ENCODE peak calls at places on chromosome 3, in eight cellular contexts. One of them, this sample, is unnamed.

GRCh38 chr3:64595253-64595694 is 92.5 kb downstream of the ADAMTS9 start:
- DNase-seq in cardiac fibroblast: peak
- DNase-seq in RWPE2: no peak
- DNase-seq in progenitor cell of endocrine pancreas: no peak
- DNase-seq in A549: no peak
- DNase-seq in fibroblast of pulmonary artery: peak
- DNase-seq in GM20000: no peak
- DNase-seq in neural crest cell: no peak
- DNase-seq in this sample: no peak

GRCh38 chr3:38015984-38016383 is 13.5 kb downstream of the PLCD1 start:
- DNase-seq in cardiac fibroblast: no peak
- DNase-seq in RWPE2: no peak
- DNase-seq in progenitor cell of endocrine pancreas: no peak
- DNase-seq in A549: no peak
- DNase-seq in fibroblast of pulmonary artery: no peak
- DNase-seq in GM20000: no peak
- DNase-seq in neural crest cell: no peak
- DNase-seq in this sample: no peak

GRCh38 chr3:80357761-80358160 is 590.0 kb upstream of the ROBO1 start:
- DNase-seq in cardiac fibroblast: no peak
- DNase-seq in RWPE2: no peak
- DNase-seq in progenitor cell of endocrine pancreas: no peak
- DNase-seq in A549: no peak
- DNase-seq in fibroblast of pulmonary artery: no peak
- DNase-seq in GM20000: no peak
- DNase-seq in neural crest cell: no peak
- DNase-seq in this sample: no peak

GRCh38 chr3:120450261-120450913 is 405 bp downstream of the FSTL1 start:
- DNase-seq in cardiac fibroblast: no peak
- DNase-seq in RWPE2: no peak
- DNase-seq in progenitor cell of endocrine pancreas: no peak
- DNase-seq in A549: peak
- DNase-seq in fibroblast of pulmonary artery: peak
- DNase-seq in GM20000: peak
- DNase-seq in neural crest cell: peak
- DNase-seq in this sample: peak

GRCh38 chr3:13723676-13724207 is 156.1 kb downstream of the WNT7A start:
- DNase-seq in cardiac fibroblast: no peak
- DNase-seq in RWPE2: no peak
- DNase-seq in progenitor cell of endocrine pancreas: no peak
- DNase-seq in A549: no peak
- DNase-seq in fibroblast of pulmonary artery: no peak
- DNase-seq in GM20000: no peak
- DNase-seq in neural crest cell: no peak
- DNase-seq in this sample: no peak

GRCh38 chr3:123705886-123706285 is 121.0 kb upstream of the HACD2 start:
- DNase-seq in cardiac fibroblast: no peak
- DNase-seq in RWPE2: no peak
- DNase-seq in progenitor cell of endocrine pancreas: no peak
- DNase-seq in A549: no peak
- DNase-seq in fibroblast of pulmonary artery: no peak
- DNase-seq in GM20000: no peak
- DNase-seq in neural crest cell: no peak
- DNase-seq in this sample: no peak

GRCh38 chr3:116093374-116093773 is 351.9 kb downstream of the LSAMP start:
- DNase-seq in cardiac fibroblast: no peak
- DNase-seq in RWPE2: no peak
- DNase-seq in progenitor cell of endocrine pancreas: no peak
- DNase-seq in A549: no peak
- DNase-seq in fibroblast of pulmonary artery: no peak
- DNase-seq in GM20000: no peak
- DNase-seq in neural crest cell: no peak
- DNase-seq in this sample: no peak

GRCh38 chr3:189269356-189269755 is 97.6 kb downstream of the TPRG1 start:
- DNase-seq in cardiac fibroblast: peak
- DNase-seq in RWPE2: no peak
- DNase-seq in progenitor cell of endocrine pancreas: no peak
- DNase-seq in A549: no peak
- DNase-seq in fibroblast of pulmonary artery: no peak
- DNase-seq in GM20000: no peak
- DNase-seq in neural crest cell: no peak
- DNase-seq in this sample: no peak

GRCh38 chr3:88195951-88196434 is 46.2 kb downstream of the C3orf38 start:
- DNase-seq in cardiac fibroblast: peak
- DNase-seq in RWPE2: no peak
- DNase-seq in progenitor cell of endocrine pancreas: no peak
- DNase-seq in A549: no peak
- DNase-seq in fibroblast of pulmonary artery: peak
- DNase-seq in GM20000: no peak
- DNase-seq in neural crest cell: no peak
- DNase-seq in this sample: no peak

GRCh38 chr3:12328132-12328915 is 39.5 kb downstream of the PPARG start:
- DNase-seq in cardiac fibroblast: no peak
- DNase-seq in RWPE2: no peak
- DNase-seq in progenitor cell of endocrine pancreas: no peak
- DNase-seq in A549: no peak
- DNase-seq in fibroblast of pulmonary artery: no peak
- DNase-seq in GM20000: no peak
- DNase-seq in neural crest cell: no peak
- DNase-seq in this sample: no peak

GRCh38 chr3:107684431-107684925 is 161.7 kb downstream of the BBX start:
- DNase-seq in cardiac fibroblast: no peak
- DNase-seq in RWPE2: no peak
- DNase-seq in progenitor cell of endocrine pancreas: no peak
- DNase-seq in A549: no peak
- DNase-seq in fibroblast of pulmonary artery: peak
- DNase-seq in GM20000: no peak
- DNase-seq in neural crest cell: no peak
- DNase-seq in this sample: no peak

GRCh38 chr3:107685383-107685782 is 162.6 kb downstream of the BBX start:
- DNase-seq in cardiac fibroblast: no peak
- DNase-seq in RWPE2: no peak
- DNase-seq in progenitor cell of endocrine pancreas: no peak
- DNase-seq in A549: no peak
- DNase-seq in fibroblast of pulmonary artery: no peak
- DNase-seq in GM20000: no peak
- DNase-seq in neural crest cell: no peak
- DNase-seq in this sample: no peak

GRCh38 chr3:107680698-107681097 is 157.9 kb downstream of the BBX start:
- DNase-seq in cardiac fibroblast: peak
- DNase-seq in RWPE2: no peak
- DNase-seq in progenitor cell of endocrine pancreas: no peak
- DNase-seq in A549: no peak
- DNase-seq in fibroblast of pulmonary artery: peak
- DNase-seq in GM20000: no peak
- DNase-seq in neural crest cell: no peak
- DNase-seq in this sample: no peak

GRCh38 chr3:107681385-107681784 is 158.6 kb downstream of the BBX start:
- DNase-seq in cardiac fibroblast: no peak
- DNase-seq in RWPE2: no peak
- DNase-seq in progenitor cell of endocrine pancreas: no peak
- DNase-seq in A549: no peak
- DNase-seq in fibroblast of pulmonary artery: no peak
- DNase-seq in GM20000: no peak
- DNase-seq in neural crest cell: no peak
- DNase-seq in this sample: no peak

GRCh38 chr3:107683447-107683846 is 160.7 kb downstream of the BBX start:
- DNase-seq in cardiac fibroblast: peak
- DNase-seq in RWPE2: no peak
- DNase-seq in progenitor cell of endocrine pancreas: no peak
- DNase-seq in A549: no peak
- DNase-seq in fibroblast of pulmonary artery: peak
- DNase-seq in GM20000: no peak
- DNase-seq in neural crest cell: no peak
- DNase-seq in this sample: no peak
- TF ChIP-seq CTCF in cardiac fibroblast: no peak
- TF ChIP-seq CTCF in RWPE2: no peak
- TF ChIP-seq CTCF in progenitor cell of endocrine pancreas: no peak
- TF ChIP-seq CTCF in A549: no peak
- TF ChIP-seq CTCF in fibroblast of pulmonary artery: no peak
- TF ChIP-seq CTCF in GM20000: no peak
- TF ChIP-seq CTCF in neural crest cell: no peak
- TF ChIP-seq CTCF in this sample: no peak

DNA sequence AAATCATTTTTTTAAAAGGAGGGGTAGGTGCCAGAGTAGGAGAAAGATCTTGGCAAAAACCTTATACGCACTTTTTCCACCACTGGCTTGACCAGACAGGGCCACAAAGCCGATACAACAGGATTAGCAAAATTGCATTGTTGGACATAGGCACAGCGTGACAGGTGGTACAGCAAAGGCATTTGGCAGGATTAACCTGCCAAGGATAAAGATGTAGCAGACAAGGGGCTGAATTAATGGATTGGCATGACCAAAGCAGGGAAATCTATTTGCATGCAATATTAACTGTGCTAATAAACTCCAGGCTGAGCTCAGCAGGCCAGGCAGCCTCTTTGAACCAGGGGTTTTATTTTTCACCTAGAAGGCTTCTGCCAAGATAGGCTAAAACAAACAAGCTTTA is 131.7 kb upstream of the TOPAZ1 start:
- DNase-seq in cardiac fibroblast: no peak
- DNase-seq in RWPE2: no peak
- DNase-seq in progenitor cell of endocrine pancreas: no peak
- DNase-seq in A549: no peak
- DNase-seq in fibroblast of pulmonary artery: no peak
- DNase-seq in GM20000: no peak
- DNase-seq in neural crest cell: no peak
- DNase-seq in this sample: no peak
- TF ChIP-seq CTCF in cardiac fibroblast: no peak
- TF ChIP-seq CTCF in RWPE2: no peak
- TF ChIP-seq CTCF in progenitor cell of endocrine pancreas: no peak
- TF ChIP-seq CTCF in A549: no peak
- TF ChIP-seq CTCF in fibroblast of pulmonary artery: no peak
- TF ChIP-seq CTCF in GM20000: no peak
- TF ChIP-seq CTCF in neural crest cell: no peak
- TF ChIP-seq CTCF in this sample: no peak

GRCh38 chr3:71022552-71023335 is 560.8 kb downstream of the FOXP1 start:
- DNase-seq in cardiac fibroblast: peak
- DNase-seq in RWPE2: no peak
- DNase-seq in progenitor cell of endocrine pancreas: no peak
- DNase-seq in A549: no peak
- DNase-seq in fibroblast of pulmonary artery: no peak
- DNase-seq in GM20000: no peak
- DNase-seq in neural crest cell: peak
- DNase-seq in this sample: no peak
- TF ChIP-seq CTCF in cardiac fibroblast: peak
- TF ChIP-seq CTCF in RWPE2: peak
- TF ChIP-seq CTCF in progenitor cell of endocrine pancreas: peak
- TF ChIP-seq CTCF in A549: peak
- TF ChIP-seq CTCF in fibroblast of pulmonary artery: peak
- TF ChIP-seq CTCF in GM20000: no peak
- TF ChIP-seq CTCF in neural crest cell: peak
- TF ChIP-seq CTCF in this sample: no peak

DNA sequence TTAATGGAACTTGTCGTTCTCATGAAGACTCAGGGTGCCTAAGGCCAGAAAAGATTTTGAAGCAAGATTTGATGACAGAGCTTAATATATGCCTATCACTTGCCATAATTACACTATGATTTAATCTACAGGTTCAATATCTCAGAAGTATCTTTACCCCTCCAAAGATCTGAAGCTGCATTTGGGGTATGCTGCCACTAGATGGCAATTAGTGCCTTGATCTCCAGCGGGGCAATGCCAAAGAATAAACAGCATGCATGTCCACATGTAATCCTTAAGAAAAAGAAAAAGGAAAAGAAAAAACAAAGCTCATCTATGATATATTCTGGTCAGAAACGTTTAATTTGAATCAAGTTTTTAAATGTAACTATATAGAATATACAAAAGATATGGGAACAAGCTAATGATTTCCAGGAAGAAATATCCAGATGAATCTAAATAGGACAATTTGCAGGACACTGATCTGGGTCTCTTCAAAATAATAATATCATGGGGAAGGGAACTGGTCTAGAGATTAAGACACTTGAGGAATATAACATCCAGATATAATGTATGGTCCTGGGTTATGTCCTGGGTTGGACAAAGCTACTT is 55.0 kb upstream of the SOX14 start:
- DNase-seq in cardiac fibroblast: peak
- DNase-seq in RWPE2: no peak
- DNase-seq in progenitor cell of endocrine pancreas: no peak
- DNase-seq in A549: peak
- DNase-seq in fibroblast of pulmonary artery: no peak
- DNase-seq in GM20000: peak
- DNase-seq in neural crest cell: peak
- DNase-seq in this sample: no peak
- TF ChIP-seq CTCF in cardiac fibroblast: peak
- TF ChIP-seq CTCF in RWPE2: peak
- TF ChIP-seq CTCF in progenitor cell of endocrine pancreas: peak
- TF ChIP-seq CTCF in A549: peak
- TF ChIP-seq CTCF in fibroblast of pulmonary artery: no peak
- TF ChIP-seq CTCF in GM20000: peak
- TF ChIP-seq CTCF in neural crest cell: peak
- TF ChIP-seq CTCF in this sample: peak

GRCh38 chr3:49357466-49358216 is 512 bp downstream of the GPX1 start:
- DNase-seq in cardiac fibroblast: peak
- DNase-seq in RWPE2: peak
- DNase-seq in progenitor cell of endocrine pancreas: no peak
- DNase-seq in A549: peak
- DNase-seq in fibroblast of pulmonary artery: peak
- DNase-seq in GM20000: no peak
- DNase-seq in neural crest cell: no peak
- DNase-seq in this sample: peak
- TF ChIP-seq CTCF in cardiac fibroblast: no peak
- TF ChIP-seq CTCF in RWPE2: no peak
- TF ChIP-seq CTCF in progenitor cell of endocrine pancreas: no peak
- TF ChIP-seq CTCF in A549: no peak
- TF ChIP-seq CTCF in fibroblast of pulmonary artery: no peak
- TF ChIP-seq CTCF in GM20000: no peak
- TF ChIP-seq CTCF in neural crest cell: no peak
- TF ChIP-seq CTCF in this sample: no peak

This sample was measured in mesothelial cell of epicardium.